ENCODE peak calls at places on chromosomes 5 and 9, in nine cellular contexts. One of them, this sample, is unnamed. For H3K27me3 and H4K20me1, the result is how much of the 10 kb centered on the place peaks cover.

GRCh38 chr5:6633469-6634326 is 458 bp downstream of the SRD5A1 start:
- DNase-seq in PC-3: peak
- DNase-seq in fibroblast of lung: peak
- DNase-seq in Karpas-422: peak
- DNase-seq in PC-9: no peak
- DNase-seq in IMR-90: peak
- DNase-seq in SK-N-SH: peak
- DNase-seq in GM23248: peak
- DNase-seq in H1: peak
- DNase-seq in this sample: peak

GRCh38 chr5:39283231-39283818 is 64.0 kb upstream of the FYB1 start:
- DNase-seq in PC-3: peak
- DNase-seq in fibroblast of lung: peak
- DNase-seq in Karpas-422: peak
- DNase-seq in PC-9: peak
- DNase-seq in IMR-90: peak
- DNase-seq in SK-N-SH: no peak
- DNase-seq in GM23248: peak
- DNase-seq in H1: peak
- DNase-seq in this sample: peak

GRCh38 chr9:93184439-93185221 is 691 bp downstream of the WNK2 start:
- DNase-seq in PC-3: peak
- DNase-seq in fibroblast of lung: no peak
- DNase-seq in Karpas-422: no peak
- DNase-seq in PC-9: peak
- DNase-seq in IMR-90: no peak
- DNase-seq in SK-N-SH: peak
- DNase-seq in GM23248: peak
- DNase-seq in H1: peak
- DNase-seq in this sample: no peak

GRCh38 chr5:34695275-34696032 is 39.3 kb downstream of the RAI14 start:
- DNase-seq in PC-3: no peak
- DNase-seq in fibroblast of lung: no peak
- DNase-seq in Karpas-422: no peak
- DNase-seq in PC-9: no peak
- DNase-seq in IMR-90: no peak
- DNase-seq in SK-N-SH: no peak
- DNase-seq in GM23248: peak
- DNase-seq in H1: no peak
- DNase-seq in this sample: no peak

GRCh38 chr5:132435891-132436290 is 54.7 kb downstream of the IRF1 start:
- DNase-seq in PC-3: no peak
- DNase-seq in fibroblast of lung: no peak
- DNase-seq in Karpas-422: no peak
- DNase-seq in PC-9: no peak
- DNase-seq in IMR-90: no peak
- DNase-seq in SK-N-SH: no peak
- DNase-seq in GM23248: no peak
- DNase-seq in H1: no peak
- DNase-seq in this sample: no peak

GRCh38 chr9:98365227-98365669 is 109.8 kb upstream of the TBC1D2 start:
- DNase-seq in PC-3: peak
- DNase-seq in fibroblast of lung: peak
- DNase-seq in Karpas-422: peak
- DNase-seq in PC-9: no peak
- DNase-seq in IMR-90: peak
- DNase-seq in SK-N-SH: no peak
- DNase-seq in GM23248: peak
- DNase-seq in H1: no peak
- DNase-seq in this sample: no peak

GRCh38 chr5:79636981-79637733 is 24.9 kb downstream of the TENT2 start:
- DNase-seq in PC-3: no peak
- DNase-seq in fibroblast of lung: peak
- DNase-seq in Karpas-422: no peak
- DNase-seq in PC-9: no peak
- DNase-seq in IMR-90: no peak
- DNase-seq in SK-N-SH: no peak
- DNase-seq in GM23248: no peak
- DNase-seq in H1: no peak
- DNase-seq in this sample: no peak

GRCh38 chr5:13987843-13988464 is 43.5 kb upstream of the DNAH5 start:
- DNase-seq in PC-3: peak
- DNase-seq in fibroblast of lung: peak
- DNase-seq in Karpas-422: peak
- DNase-seq in PC-9: peak
- DNase-seq in IMR-90: peak
- DNase-seq in SK-N-SH: peak
- DNase-seq in GM23248: peak
- DNase-seq in H1: peak
- DNase-seq in this sample: peak

GRCh38 chr5:1139366-1139765 is 27.5 kb upstream of the SLC12A7 start:
- DNase-seq in PC-3: no peak
- DNase-seq in fibroblast of lung: no peak
- DNase-seq in Karpas-422: no peak
- DNase-seq in PC-9: no peak
- DNase-seq in IMR-90: no peak
- DNase-seq in SK-N-SH: no peak
- DNase-seq in GM23248: no peak
- DNase-seq in H1: no peak
- DNase-seq in this sample: no peak

GRCh38 chr5:142239394-142240159 is 85.2 kb downstream of the SPRY4 start:
- DNase-seq in PC-3: peak
- DNase-seq in fibroblast of lung: no peak
- DNase-seq in Karpas-422: no peak
- DNase-seq in PC-9: peak
- DNase-seq in IMR-90: no peak
- DNase-seq in SK-N-SH: no peak
- DNase-seq in GM23248: no peak
- DNase-seq in H1: no peak
- DNase-seq in this sample: no peak

GRCh38 chr5:173534031-173534430 is 82.4 kb downstream of the BOD1 start:
- DNase-seq in PC-3: no peak
- DNase-seq in fibroblast of lung: no peak
- DNase-seq in Karpas-422: no peak
- DNase-seq in PC-9: no peak
- DNase-seq in IMR-90: no peak
- DNase-seq in SK-N-SH: no peak
- DNase-seq in GM23248: no peak
- DNase-seq in H1: no peak
- DNase-seq in this sample: no peak

GRCh38 chr9:114117996-114118830 is 19.1 kb upstream of the KIF12 start:
- DNase-seq in PC-3: peak
- DNase-seq in fibroblast of lung: no peak
- DNase-seq in Karpas-422: no peak
- DNase-seq in PC-9: no peak
- DNase-seq in IMR-90: no peak
- DNase-seq in SK-N-SH: no peak
- DNase-seq in GM23248: no peak
- DNase-seq in H1: no peak
- DNase-seq in this sample: peak

GRCh38 chr9:83620841-83621636 is 1.9 kb upstream of the IDNK start:
- DNase-seq in PC-3: peak
- DNase-seq in fibroblast of lung: peak
- DNase-seq in Karpas-422: peak
- DNase-seq in PC-9: peak
- DNase-seq in IMR-90: peak
- DNase-seq in SK-N-SH: peak
- DNase-seq in GM23248: peak
- DNase-seq in H1: peak
- DNase-seq in this sample: peak

GRCh38 chr9:22331533-22331932 is 115.1 kb upstream of the DMRTA1 start:
- DNase-seq in PC-3: no peak
- DNase-seq in fibroblast of lung: no peak
- DNase-seq in Karpas-422: no peak
- DNase-seq in PC-9: no peak
- DNase-seq in IMR-90: no peak
- DNase-seq in SK-N-SH: no peak
- DNase-seq in GM23248: no peak
- DNase-seq in H1: no peak
- DNase-seq in this sample: no peak

GRCh38 chr9:131423171-131423581 is 29.3 kb downstream of the PRRC2B start:
- DNase-seq in PC-3: peak
- DNase-seq in fibroblast of lung: peak
- DNase-seq in Karpas-422: no peak
- DNase-seq in PC-9: peak
- DNase-seq in IMR-90: peak
- DNase-seq in SK-N-SH: peak
- DNase-seq in GM23248: peak
- DNase-seq in H1: no peak
- DNase-seq in this sample: peak

DNA sequence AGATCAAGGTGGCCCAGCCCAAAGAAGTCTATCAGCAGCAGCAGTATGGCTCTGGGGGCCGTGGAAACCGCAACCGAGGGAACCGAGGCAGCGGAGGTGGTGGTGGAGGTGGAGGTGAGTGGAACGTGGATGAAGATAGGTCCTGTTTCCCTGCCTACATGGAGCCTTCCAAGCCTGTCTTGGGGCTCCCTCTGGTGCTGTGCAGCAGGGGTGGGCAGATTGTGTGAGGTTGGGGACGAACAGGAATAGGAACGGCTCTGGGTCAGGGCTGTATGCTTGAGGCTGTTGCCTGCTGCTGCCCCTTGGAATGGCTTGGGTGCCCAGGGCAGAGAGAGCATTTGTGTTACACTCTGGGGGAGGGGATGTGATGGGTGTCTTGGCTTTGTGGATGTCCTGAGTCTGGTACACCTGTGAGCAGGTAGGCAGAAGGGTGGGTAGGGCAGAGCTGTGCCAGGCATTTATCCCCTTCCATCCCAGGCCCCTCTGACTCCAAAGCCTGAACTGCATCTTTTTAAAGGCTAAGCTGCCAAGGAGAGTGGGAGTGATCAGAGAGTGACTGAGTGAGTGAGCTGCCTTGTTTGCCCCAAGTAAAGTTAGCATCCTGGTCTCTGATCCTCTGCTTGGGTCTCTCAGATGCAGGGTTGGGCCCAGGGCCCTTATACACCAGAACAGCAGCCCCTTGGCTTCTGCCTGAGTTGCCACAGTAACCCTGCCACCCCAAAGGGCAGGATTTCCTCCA is 5.2 kb downstream of the HNRNPAB start:
- DNase-seq in PC-3: no peak
- DNase-seq in fibroblast of lung: no peak
- DNase-seq in Karpas-422: peak
- DNase-seq in PC-9: no peak
- DNase-seq in IMR-90: no peak
- DNase-seq in SK-N-SH: no peak
- DNase-seq in GM23248: no peak
- DNase-seq in H1: no peak
- DNase-seq in this sample: no peak
- H3K27me3 ChIP-seq in PC-3: under half
- H3K27me3 ChIP-seq in fibroblast of lung: under half
- H3K27me3 ChIP-seq in Karpas-422: under half
- H3K27me3 ChIP-seq in PC-9: under half
- H3K27me3 ChIP-seq in IMR-90: under half
- H3K27me3 ChIP-seq in SK-N-SH: under half
- H3K27me3 ChIP-seq in GM23248: under half
- H3K27me3 ChIP-seq in H1: under half
- H3K27me3 ChIP-seq in this sample: under half

DNA sequence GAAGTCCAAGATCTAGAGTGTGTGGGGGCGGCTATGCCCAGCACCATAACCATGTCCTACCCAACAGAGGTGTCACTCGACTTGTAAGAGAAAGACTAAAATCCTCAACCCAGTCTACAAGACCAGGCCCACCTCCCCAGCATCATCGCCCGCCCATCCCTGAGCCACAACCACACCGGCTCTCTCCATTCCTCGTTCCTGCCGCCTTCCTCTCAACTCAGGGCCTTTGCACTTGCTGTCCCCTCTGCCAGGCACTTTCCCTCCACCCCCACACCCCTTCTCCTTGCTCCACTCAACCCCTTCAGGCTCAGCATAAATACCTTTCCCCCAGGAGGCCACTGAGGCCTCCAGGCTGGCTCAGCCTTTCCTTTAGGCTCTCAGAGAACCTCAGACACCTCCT is 69.3 kb downstream of the PAX5 start:
- DNase-seq in PC-3: no peak
- DNase-seq in fibroblast of lung: no peak
- DNase-seq in Karpas-422: no peak
- DNase-seq in PC-9: no peak
- DNase-seq in IMR-90: no peak
- DNase-seq in SK-N-SH: no peak
- DNase-seq in GM23248: no peak
- DNase-seq in H1: no peak
- DNase-seq in this sample: no peak
- H4K20me1 ChIP-seq in PC-3: under half
- H4K20me1 ChIP-seq in fibroblast of lung: under half
- H4K20me1 ChIP-seq in Karpas-422: under half
- H4K20me1 ChIP-seq in PC-9: under half
- H4K20me1 ChIP-seq in IMR-90: under half
- H4K20me1 ChIP-seq in SK-N-SH: under half
- H4K20me1 ChIP-seq in GM23248: under half
- H4K20me1 ChIP-seq in H1: under half
- H4K20me1 ChIP-seq in this sample: under half

DNA sequence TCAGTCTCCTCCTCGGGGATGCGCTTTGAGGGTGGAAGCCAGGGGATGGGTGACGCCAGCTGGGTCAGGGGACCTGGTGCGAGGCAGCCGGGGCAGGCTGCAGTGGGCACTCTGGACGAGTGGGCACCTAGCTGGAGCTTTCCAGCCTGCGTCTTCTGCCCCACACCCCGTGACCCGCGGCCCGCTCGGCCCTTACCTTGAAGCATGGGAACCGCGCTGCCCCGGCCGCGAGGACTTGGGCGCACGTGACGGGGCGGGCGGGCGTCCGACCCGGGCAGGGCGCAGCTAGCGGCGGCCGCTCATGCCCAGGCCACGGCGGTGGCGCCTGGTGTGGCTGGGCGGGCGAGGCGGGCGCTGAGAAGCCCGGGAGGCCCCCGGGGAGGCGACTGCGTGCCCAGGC is 308 bp downstream of the FAM163B start:
- DNase-seq in PC-3: no peak
- DNase-seq in fibroblast of lung: no peak
- DNase-seq in Karpas-422: no peak
- DNase-seq in PC-9: no peak
- DNase-seq in IMR-90: no peak
- DNase-seq in SK-N-SH: no peak
- DNase-seq in GM23248: no peak
- DNase-seq in H1: no peak
- DNase-seq in this sample: no peak
- H3K27me3 ChIP-seq in PC-3: half or more
- H3K27me3 ChIP-seq in fibroblast of lung: under half
- H3K27me3 ChIP-seq in Karpas-422: under half
- H3K27me3 ChIP-seq in PC-9: half or more
- H3K27me3 ChIP-seq in IMR-90: half or more
- H3K27me3 ChIP-seq in SK-N-SH: under half
- H3K27me3 ChIP-seq in GM23248: half or more
- H3K27me3 ChIP-seq in H1: under half
- H3K27me3 ChIP-seq in this sample: under half

DNA sequence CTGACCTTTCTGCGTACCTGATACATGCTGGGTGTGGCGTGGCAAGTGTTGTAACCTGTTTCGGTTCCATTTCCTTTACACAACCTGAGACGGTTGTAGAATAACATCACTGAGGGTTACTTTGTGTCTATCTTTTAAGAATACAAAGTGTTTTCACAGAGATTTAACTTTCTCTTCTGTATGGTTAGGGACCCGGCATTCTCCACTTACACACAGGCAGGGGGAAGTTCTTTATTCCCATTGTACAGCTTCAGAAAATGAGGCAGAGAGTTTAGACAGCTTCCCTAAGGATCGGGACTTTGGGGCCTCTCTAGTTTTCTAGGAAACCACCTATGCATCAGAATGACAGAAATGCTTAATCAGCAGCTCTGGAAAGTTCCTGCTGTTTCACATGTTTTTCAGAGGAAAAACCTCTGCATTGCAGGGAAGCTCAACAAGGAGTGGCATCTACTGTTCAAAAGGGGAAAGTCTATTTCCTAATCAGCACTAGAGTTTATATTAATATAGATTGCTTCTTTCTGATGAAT is 41.3 kb downstream of the CAST start:
- DNase-seq in PC-3: no peak
- DNase-seq in fibroblast of lung: peak
- DNase-seq in Karpas-422: peak
- DNase-seq in PC-9: no peak
- DNase-seq in IMR-90: no peak
- DNase-seq in SK-N-SH: no peak
- DNase-seq in GM23248: peak
- DNase-seq in H1: no peak
- DNase-seq in this sample: peak
- H4K20me1 ChIP-seq in PC-3: under half
- H4K20me1 ChIP-seq in fibroblast of lung: under half
- H4K20me1 ChIP-seq in Karpas-422: under half
- H4K20me1 ChIP-seq in PC-9: under half
- H4K20me1 ChIP-seq in IMR-90: under half
- H4K20me1 ChIP-seq in SK-N-SH: under half
- H4K20me1 ChIP-seq in GM23248: under half
- H4K20me1 ChIP-seq in H1: under half
- H4K20me1 ChIP-seq in this sample: under half

This sample was measured in hepatocyte.